ENCODE peak calls at places on chromosomes 16 and 17, in nine cellular contexts. J, D, N, M, A, F, H, I and B are unnamed samples.

GRCh38 chr16:12410842-12411490 is 392.7 kb downstream of the CPPED1 start:
- DNase-seq in J (no peak), D (no peak), N (no peak), M (no peak), A (no peak), F (no peak), H (no peak), I (no peak), B (no peak)

GRCh38 chr17:38333635-38334295 is 10.0 kb downstream of the GPR179 start:
- DNase-seq in J (peak), D (peak), N (peak), M (no peak), A (no peak), F (peak), H (peak), I (peak), B (no peak)

GRCh38 chr17:29962656-29963055 is 21.2 kb downstream of the EFCAB5 start:
- DNase-seq in J (no peak), D (no peak), N (peak), M (no peak), A (no peak), F (no peak), H (no peak), I (no peak), B (no peak)

GRCh38 chr16:1911467-1912214 is 6.6 kb downstream of the HS3ST6 start:
- DNase-seq in J (no peak), D (no peak), N (no peak), M (no peak), A (no peak), F (no peak), H (no peak), I (no peak), B (no peak)

GRCh38 chr17:78897639-78897996 is 5.4 kb downstream of the CEP295NL start:
- DNase-seq in J (no peak), D (no peak), N (peak), M (no peak), A (no peak), F (no peak), H (no peak), I (no peak), B (no peak)

GRCh38 chr16:67606632-67607031 is 38.3 kb upstream of the CARMIL2 start:
- DNase-seq in J (no peak), D (no peak), N (no peak), M (no peak), A (no peak), F (no peak), H (no peak), I (no peak), B (no peak)

GRCh38 chr16:375927-376816 is 5.6 kb downstream of the PGAP6 start:
- DNase-seq in J (peak), D (no peak), N (no peak), M (no peak), A (no peak), F (no peak), H (no peak), I (no peak), B (no peak)

GRCh38 chr17:14089179-14089578 is 19.9 kb downstream of the COX10 start:
- DNase-seq in J (no peak), D (no peak), N (peak), M (no peak), A (no peak), F (no peak), H (no peak), I (no peak), B (no peak)

GRCh38 chr16:72923757-72924156 is 124.2 kb downstream of the ZFHX3 start:
- DNase-seq in J (no peak), D (no peak), N (no peak), M (no peak), A (no peak), F (no peak), H (no peak), I (no peak), B (no peak)

GRCh38 chr16:81786321-81786720 is 7.2 kb downstream of the PLCG2 start:
- DNase-seq in J (no peak), D (no peak), N (peak), M (no peak), A (no peak), F (no peak), H (no peak), I (peak), B (no peak)

GRCh38 chr17:56982312-56982711 is 4.4 kb downstream of the SCPEP1 start:
- DNase-seq in J (no peak), D (no peak), N (no peak), M (no peak), A (no peak), F (no peak), H (no peak), I (no peak), B (no peak)

GRCh38 chr17:67992541-67993152 is 3.6 kb downstream of the C17orf58 start:
- DNase-seq in J (no peak), D (no peak), N (peak), M (no peak), A (no peak), F (peak), H (no peak), I (no peak), B (no peak)

GRCh38 chr17:55273579-55274370 is 9.0 kb downstream of the HLF start:
- DNase-seq in J (peak), D (no peak), N (peak), M (no peak), A (no peak), F (no peak), H (no peak), I (no peak), B (peak)

GRCh38 chr16:46918905-46919792 is 35.0 kb downstream of the GPT2 start:
- DNase-seq in J (peak), D (no peak), N (no peak), M (no peak), A (no peak), F (no peak), H (no peak), I (no peak), B (no peak)

GRCh38 chr17:39156491-39156890 is 5.1 kb upstream of the PLXDC1 start:
- DNase-seq in J (no peak), D (no peak), N (no peak), M (no peak), A (no peak), F (no peak), H (no peak), I (peak), B (no peak)

GRCh38 chr17:2936771-2937321 is 126.6 kb downstream of the OR1D5 start:
- DNase-seq in J (no peak), D (no peak), N (peak), M (no peak), A (no peak), F (no peak), H (no peak), I (no peak), B (no peak)

GRCh38 chr17:36777118-36777517 is 160.2 kb upstream of the LHX1 start:
- DNase-seq in J (no peak), D (no peak), N (no peak), M (no peak), A (no peak), F (no peak), H (peak), I (peak), B (no peak)

GRCh38 chr17:57215317-57215716 is 41.0 kb upstream of the MSI2 start:
- DNase-seq in J (no peak), D (no peak), N (no peak), M (peak), A (no peak), F (no peak), H (no peak), I (no peak), B (no peak)

GRCh38 chr16:89155851-89156739 is 15.5 kb upstream of the CDH15 start:
- DNase-seq in J (no peak), D (no peak), N (peak), M (no peak), A (no peak), F (no peak), H (no peak), I (no peak), B (peak)

GRCh38 chr16:57392694-57393093 is 11.9 kb upstream of the CCL17 start:
- DNase-seq in J (no peak), D (no peak), N (no peak), M (no peak), A (no peak), F (no peak), H (no peak), I (no peak), B (no peak)

GRCh38 chr16:87570938-87571867 is 31.1 kb upstream of the JPH3 start:
- DNase-seq in J (peak), D (no peak), N (peak), M (peak), A (no peak), F (peak), H (peak), I (peak), B (no peak)

GRCh38 chr17:55722742-55723487 is at the start of gene TMEM100:
- DNase-seq in J (no peak), D (no peak), N (peak), M (peak), A (no peak), F (peak), H (no peak), I (peak), B (no peak)

GRCh38 chr16:64184156-64184555 is 937.7 kb downstream of the CDH11 start:
- DNase-seq in J (no peak), D (no peak), N (peak), M (peak), A (no peak), F (no peak), H (no peak), I (no peak), B (no peak)

GRCh38 chr17:40281663-40282062 is 6.0 kb upstream of the CDC6 start:
- DNase-seq in J (no peak), D (no peak), N (no peak), M (no peak), A (no peak), F (no peak), H (no peak), I (peak), B (no peak)

GRCh38 chr17:4536259-4536741 is 18.9 kb downstream of the MYBBP1A start:
- DNase-seq in J (no peak), D (no peak), N (peak), M (no peak), A (no peak), F (no peak), H (peak), I (peak), B (no peak)

GRCh38 chr16:70696952-70697600 is 11.2 kb upstream of the MTSS2 start:
- DNase-seq in J (no peak), D (peak), N (no peak), M (no peak), A (no peak), F (no peak), H (no peak), I (peak), B (no peak)

GRCh38 chr17:17811381-17812210 is 25.2 kb downstream of the SREBF1 start:
- DNase-seq in J (no peak), D (no peak), N (no peak), M (peak), A (no peak), F (no peak), H (peak), I (peak), B (no peak)

GRCh38 chr16:1661826-1662225 is 16.3 kb upstream of the JPT2 start:
- DNase-seq in J (no peak), D (no peak), N (no peak), M (no peak), A (no peak), F (no peak), H (no peak), I (no peak), B (no peak)

GRCh38 chr17:73710095-73710592 is 65.9 kb upstream of the SDK2 start:
- DNase-seq in J (no peak), D (peak), N (peak), M (peak), A (no peak), F (peak), H (peak), I (peak), B (peak)

GRCh38 chr17:5249615-5250014 is 15.0 kb upstream of the SCIMP start:
- DNase-seq in J (no peak), D (peak), N (peak), M (peak), A (no peak), F (peak), H (peak), I (peak), B (peak)

GRCh38 chr16:630815-631405 is at the start of gene WFIKKN1:
- DNase-seq in J (peak), D (no peak), N (peak), M (no peak), A (no peak), F (peak), H (peak), I (peak), B (no peak)

GRCh38 chr16:79533292-79533691 is 67.2 kb downstream of the MAF start:
- DNase-seq in J (no peak), D (no peak), N (no peak), M (no peak), A (no peak), F (no peak), H (no peak), I (no peak), B (no peak)

GRCh38 chr16:23504453-23505179 is 5.7 kb downstream of the GGA2 start:
- DNase-seq in J (no peak), D (no peak), N (peak), M (peak), A (no peak), F (peak), H (peak), I (peak), B (no peak)
- H3K27ac ChIP-seq in J (peak), D (no peak), N (peak), M (no peak), A (peak), F (no peak), H (peak), I (peak), B (peak)

GRCh38 chr17:64094412-64094811 is 35.5 kb downstream of the ERN1 start:
- DNase-seq in J (no peak), D (no peak), N (no peak), M (no peak), A (no peak), F (no peak), H (no peak), I (no peak), B (no peak)
- H3K27ac ChIP-seq in J (no peak), D (no peak), N (no peak), M (no peak), A (no peak), F (no peak), H (no peak), I (no peak), B (no peak)

GRCh38 chr17:348012-348411 is 4.6 kb downstream of the RPH3AL start:
- DNase-seq in J (no peak), D (no peak), N (no peak), M (no peak), A (no peak), F (no peak), H (no peak), I (no peak), B (no peak)

GRCh38 chr17:351436-351713 is 1.2 kb downstream of the RPH3AL start:
- DNase-seq in J (peak), D (no peak), N (no peak), M (no peak), A (no peak), F (no peak), H (no peak), I (no peak), B (no peak)

GRCh38 chr17:348692-349425 is 3.7 kb downstream of the RPH3AL start:
- DNase-seq in J (peak), D (no peak), N (no peak), M (no peak), A (no peak), F (peak), H (no peak), I (no peak), B (no peak)

GRCh38 chr17:350706-351435 is 1.7 kb downstream of the RPH3AL start:
- DNase-seq in J (peak), D (no peak), N (peak), M (peak), A (no peak), F (peak), H (no peak), I (peak), B (peak)

GRCh38 chr17:349666-350065 is 2.9 kb downstream of the RPH3AL start:
- DNase-seq in J (no peak), D (no peak), N (no peak), M (no peak), A (no peak), F (no peak), H (no peak), I (no peak), B (no peak)
- H3K27ac ChIP-seq in J (peak), D (no peak), N (no peak), M (no peak), A (peak), F (peak), H (no peak), I (no peak), B (no peak)

GRCh38 chr16:27760845-27761176 is 210.9 kb downstream of the KATNIP start:
- DNase-seq in J (no peak), D (no peak), N (no peak), M (no peak), A (no peak), F (no peak), H (no peak), I (no peak), B (no peak)
- H3K27ac ChIP-seq in J (no peak), D (no peak), N (no peak), M (no peak), A (no peak), F (no peak), H (no peak), I (no peak), B (no peak)

DNA sequence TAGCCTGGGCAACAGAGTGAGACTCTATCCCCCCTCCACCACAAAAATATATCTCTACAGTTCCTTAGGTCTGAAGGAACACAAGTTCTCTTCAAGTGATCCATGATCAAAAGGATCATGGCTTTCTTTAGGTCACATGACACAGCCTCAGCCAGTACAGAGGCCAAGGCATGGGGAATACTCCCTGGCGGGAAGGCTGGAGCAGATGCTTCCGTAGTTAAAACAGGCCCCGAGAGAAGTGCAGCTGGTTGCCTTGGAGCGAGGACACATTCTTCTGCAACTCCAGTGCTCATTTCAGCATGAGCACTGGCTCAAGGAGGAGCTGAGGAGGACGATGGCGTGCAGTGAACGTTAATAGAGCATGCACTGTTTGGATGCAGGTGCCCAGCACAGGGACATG is 13.5 kb downstream of the CDIP1 start:
- DNase-seq in J (no peak), D (no peak), N (no peak), M (no peak), A (no peak), F (no peak), H (no peak), I (no peak), B (no peak)
- H3K27ac ChIP-seq in J (no peak), D (no peak), N (no peak), M (no peak), A (no peak), F (no peak), H (no peak), I (no peak), B (peak)

DNA sequence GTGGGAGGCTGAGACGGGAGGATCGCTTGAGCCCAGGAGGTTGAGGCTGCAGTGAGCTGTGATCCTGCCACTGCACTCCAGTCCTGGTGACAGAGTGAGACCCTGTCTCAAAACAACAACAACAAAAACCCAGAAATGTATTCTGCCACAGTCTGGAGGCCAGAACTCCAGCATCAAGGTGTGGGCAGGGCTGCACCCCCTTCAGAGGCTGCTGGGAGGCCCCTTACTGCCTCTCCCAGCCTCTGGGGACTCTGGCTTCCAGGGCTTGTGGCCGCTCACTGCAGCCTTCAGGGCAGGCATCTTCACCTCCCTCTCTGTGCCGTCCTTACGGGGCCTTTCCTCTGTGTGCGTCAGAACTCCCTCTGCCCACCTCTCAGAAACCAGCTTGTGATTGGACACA is 209.4 kb upstream of the GSE1 start:
- DNase-seq in J (peak), D (no peak), N (no peak), M (no peak), A (no peak), F (peak), H (no peak), I (no peak), B (no peak)
- H3K27ac ChIP-seq in J (no peak), D (no peak), N (no peak), M (no peak), A (no peak), F (no peak), H (no peak), I (no peak), B (no peak)

DNA sequence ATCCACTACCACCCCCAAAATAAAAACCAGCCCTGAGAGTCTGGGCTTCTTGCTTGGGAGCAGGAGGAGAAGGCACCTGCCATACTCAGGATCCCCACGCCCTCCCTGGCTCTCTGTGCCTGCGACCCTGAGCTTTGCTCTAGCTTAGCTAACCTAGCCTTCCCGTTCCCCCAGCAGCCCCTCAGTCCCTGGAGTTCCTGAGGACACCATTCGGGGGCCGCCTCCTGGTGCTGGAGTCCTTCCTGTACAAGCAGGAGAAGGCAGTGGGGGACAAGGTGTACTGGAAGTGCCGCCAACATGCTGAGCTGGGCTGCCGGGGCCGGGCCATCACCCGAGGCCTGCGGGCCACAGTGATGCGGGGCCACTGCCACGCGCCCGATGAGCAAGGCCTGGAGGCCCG is 18.5 kb downstream of the FLYWCH1 start:
- DNase-seq in J (no peak), D (no peak), N (no peak), M (no peak), A (no peak), F (no peak), H (no peak), I (no peak), B (no peak)
- H3K27ac ChIP-seq in J (no peak), D (no peak), N (no peak), M (no peak), A (no peak), F (no peak), H (no peak), I (no peak), B (no peak)

DNA sequence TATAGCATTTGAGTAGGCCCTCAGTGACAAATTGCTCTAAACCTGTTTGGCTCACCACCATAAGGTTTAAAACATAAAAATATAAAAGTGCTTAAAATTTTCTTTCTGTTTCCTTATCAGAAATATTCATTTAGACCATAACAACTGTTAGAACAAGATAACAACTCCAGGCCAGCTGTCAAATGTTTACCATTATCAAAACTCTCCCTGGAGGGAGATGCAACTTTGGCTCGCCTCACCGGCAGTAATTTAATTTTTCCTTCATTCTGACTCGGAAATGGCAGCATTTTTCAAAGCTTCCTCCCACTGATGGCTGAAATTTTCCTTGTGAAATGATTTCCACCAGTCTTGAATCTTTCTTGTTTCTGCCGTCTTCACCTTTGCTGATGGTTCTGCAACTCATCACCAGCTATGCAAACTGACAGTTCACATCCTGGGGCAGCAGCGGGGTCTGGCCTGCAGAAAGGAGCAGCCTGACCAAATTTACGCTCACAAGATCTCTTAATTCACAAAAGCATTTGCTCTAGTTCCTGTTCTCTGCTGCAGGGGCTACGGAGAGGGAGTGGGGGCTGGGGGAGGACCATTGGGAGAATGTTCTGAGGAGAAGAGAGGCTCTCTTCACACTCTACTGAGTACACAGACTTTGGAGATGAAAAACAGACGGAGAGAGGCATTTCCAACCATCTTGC is 254.6 kb upstream of the TBX2 start:
- DNase-seq in J (no peak), D (no peak), N (no peak), M (no peak), A (no peak), F (no peak), H (peak), I (peak), B (no peak)
- H3K27ac ChIP-seq in J (no peak), D (no peak), N (no peak), M (no peak), A (no peak), F (no peak), H (peak), I (no peak), B (no peak)